ENCODE peak calls at places on chromosomes 4 and X, in four cellular contexts. R is stimulated activated naive CD4-positive, alpha-beta T cell treated with Interleukin-2 at 50 U/mL for 16 hours; B is GM12891; G is KBM-7. L is an unnamed sample.

GRCh38 chrX:40495659-40496058 is 85.1 kb upstream of the ATP6AP2 start:
- DNase-seq in B (no peak), R (no peak), G (no peak), L (no peak)

GRCh38 chr4:88690355-88690754 is 7.3 kb downstream of the NAP1L5 start:
- DNase-seq in B (no peak), G (no peak), R (no peak), L (no peak)

GRCh38 chrX:103343105-103343504 is 13.1 kb downstream of the TCEAL7 start:
- DNase-seq in B (no peak), R (peak), G (peak), L (no peak)

GRCh38 chr4:73952352-73952751 is 29.5 kb downstream of the PF4 start:
- DNase-seq in R (no peak), G (no peak), B (no peak), L (no peak)

GRCh38 chr4:143616771-143617170 is 83.7 kb downstream of the FREM3 start:
- DNase-seq in R (no peak), B (peak), G (peak), L (peak)

GRCh38 chr4:73485085-73485484 is 3.5 kb downstream of the AFM start:
- DNase-seq in B (no peak), R (no peak), G (no peak), L (no peak)

GRCh38 chr4:185286571-185286970 is 77.2 kb downstream of the SNX25 start:
- DNase-seq in G (no peak), R (no peak), B (no peak), L (no peak)

GRCh38 chrX:107674480-107675364 is 46.4 kb downstream of the PRPS1 start:
- DNase-seq in R (peak), G (peak), B (no peak), L (no peak)

GRCh38 chrX:132023896-132024386 is 839 bp downstream of the STK26 start:
- DNase-seq in R (peak), B (peak), G (peak), L (peak)

GRCh38 chr4:86118696-86119095 is 241.2 kb downstream of the MAPK10 start:
- DNase-seq in G (no peak), R (no peak), B (no peak), L (no peak)

GRCh38 chr4:135277116-135277979 is 1075.8 kb upstream of the PABPC4L start:
- DNase-seq in R (no peak), G (no peak), B (no peak), L (no peak)

GRCh38 chrX:128781506-128781905 is 729.3 kb upstream of the ACTRT1 start:
- DNase-seq in G (peak), R (no peak), B (no peak), L (no peak)

GRCh38 chr4:118774989-118775388 is 60.9 kb downstream of the SEC24D start:
- DNase-seq in B (no peak), G (no peak), R (no peak), L (no peak)

GRCh38 chrX:71103110-71103983 is 3.2 kb downstream of the CXorf65 start:
- DNase-seq in R (peak), B (no peak), G (peak), L (peak)

GRCh38 chrX:45070116-45071007 is 130.3 kb downstream of the DIPK2B start:
- DNase-seq in R (no peak), G (peak), B (no peak), L (peak)

GRCh38 chrX:70434352-70434866 is 10.2 kb upstream of the DLG3 start:
- DNase-seq in G (peak), B (peak), R (peak), L (peak)

GRCh38 chr4:122000849-122001248 is 49.0 kb upstream of the TRPC3 start:
- DNase-seq in B (no peak), R (no peak), G (no peak), L (no peak)

GRCh38 chrX:129780441-129781105 is 824 bp downstream of the SASH3 start:
- DNase-seq in G (no peak), R (no peak), B (no peak), L (no peak)